ENCODE peak calls at places on chromosomes 11 and 22, in four cellular contexts. E is IMR-90, R is K562, P is keratinocyte. U is an unnamed sample. For H3K9me1, the result is how much of the 10 kb centered on the place peaks cover.

GRCh38 chr22:30892286-30892685 is 76.3 kb downstream of the MORC2 start:
- DNase-seq in R (no peak), P (no peak), E (no peak), U (no peak)

GRCh38 chr11:44927174-44927661 is 23.5 kb downstream of the TP53I11 start:
- DNase-seq in P (no peak), E (peak), R (peak), U (peak)

GRCh38 chr11:118696673-118697226 is 17.3 kb upstream of the TREH start:
- DNase-seq in R (no peak), E (no peak), P (no peak), U (no peak)

GRCh38 chr22:41524809-41525449 is 19.3 kb downstream of the POLR3H start:
- DNase-seq in E (no peak), P (no peak), R (no peak), U (no peak)

GRCh38 chr11:12224537-12224893 is 114.1 kb downstream of the MICAL2 start:
- DNase-seq in E (peak), P (no peak), R (no peak), U (peak)

GRCh38 chr22:23499845-23500500 is 80.1 kb downstream of the IGLL1 start:
- DNase-seq in R (no peak), E (no peak), P (no peak), U (no peak)

GRCh38 chr11:86288776-86289507 is 13.1 kb upstream of the HIKESHI start:
- DNase-seq in P (no peak), R (no peak), E (no peak), U (no peak)

GRCh38 chr11:44407211-44407996 is 97.5 kb upstream of the ALX4 start:
- DNase-seq in P (no peak), E (no peak), R (no peak), U (no peak)

GRCh38 chr11:15006139-15006759 is 34.1 kb upstream of the CALCA start:
- DNase-seq in R (peak), E (peak), P (peak), U (peak)

GRCh38 chr11:132941024-132941646 is 591.2 kb downstream of the OPCML start:
- DNase-seq in E (peak), P (no peak), R (peak), U (peak)

GRCh38 chr11:65498977-65499712 is at the start of gene MALAT1:
- DNase-seq in P (no peak), E (peak), R (peak), U (peak)

GRCh38 chr11:11137339-11137738 is 215.7 kb downstream of the CSNK2A3 start:
- DNase-seq in R (no peak), E (no peak), P (no peak), U (no peak)

GRCh38 chr22:37999640-38000272 is 15.4 kb upstream of the SOX10 start:
- DNase-seq in P (peak), R (no peak), E (peak), U (peak)

GRCh38 chr22:37998543-37998942 is 14.2 kb upstream of the SOX10 start:
- DNase-seq in P (no peak), R (no peak), E (no peak), U (no peak)

GRCh38 chr22:37996079-37996478 is 11.7 kb upstream of the SOX10 start:
- DNase-seq in R (no peak), P (no peak), E (no peak), U (no peak)

GRCh38 chr22:37996515-37997246 is 12.3 kb upstream of the SOX10 start:
- DNase-seq in E (no peak), P (no peak), R (no peak), U (no peak)

DNA sequence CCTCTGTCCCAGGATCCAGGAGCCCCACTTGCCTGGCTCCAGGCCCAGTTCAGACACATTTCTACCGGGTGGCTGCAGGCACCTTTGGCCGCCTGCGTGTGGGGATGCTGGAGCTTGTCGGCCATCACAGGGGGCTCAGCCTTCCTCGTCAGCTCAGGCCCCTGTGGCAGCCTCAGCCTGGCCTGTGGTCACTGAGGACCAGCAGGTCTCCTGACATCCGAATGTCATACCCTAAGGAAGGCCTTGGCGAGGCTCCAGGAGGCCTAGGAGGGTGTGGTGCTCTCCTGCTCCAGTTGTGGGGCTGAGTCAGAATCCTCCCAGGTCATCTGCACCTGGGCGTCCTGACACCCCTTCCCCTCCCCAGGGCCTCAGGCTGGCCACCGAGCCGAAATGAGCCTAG is 14.9 kb upstream of the SOX10 start:
- DNase-seq in R (no peak), P (peak), E (no peak), U (no peak)
- H3K9ac ChIP-seq in R (no peak), P (peak), E (no peak), U (no peak)

GRCh38 chr22:35368386-35368785 is 12.5 kb upstream of the HMOX1 start:
- DNase-seq in E (no peak), P (no peak), R (no peak), U (no peak)

GRCh38 chr22:35369996-35370395 is 10.9 kb upstream of the HMOX1 start:
- DNase-seq in R (no peak), E (no peak), P (no peak), U (no peak)

GRCh38 chr22:35363571-35364086 is 17.3 kb upstream of the HMOX1 start:
- DNase-seq in P (no peak), E (no peak), R (no peak), U (no peak)

GRCh38 chr22:35367331-35367886 is 13.5 kb upstream of the HMOX1 start:
- DNase-seq in R (no peak), P (no peak), E (no peak), U (no peak)
- H3K9me1 ChIP-seq in R (under half), P (under half), E (under half), U (under half)

DNA sequence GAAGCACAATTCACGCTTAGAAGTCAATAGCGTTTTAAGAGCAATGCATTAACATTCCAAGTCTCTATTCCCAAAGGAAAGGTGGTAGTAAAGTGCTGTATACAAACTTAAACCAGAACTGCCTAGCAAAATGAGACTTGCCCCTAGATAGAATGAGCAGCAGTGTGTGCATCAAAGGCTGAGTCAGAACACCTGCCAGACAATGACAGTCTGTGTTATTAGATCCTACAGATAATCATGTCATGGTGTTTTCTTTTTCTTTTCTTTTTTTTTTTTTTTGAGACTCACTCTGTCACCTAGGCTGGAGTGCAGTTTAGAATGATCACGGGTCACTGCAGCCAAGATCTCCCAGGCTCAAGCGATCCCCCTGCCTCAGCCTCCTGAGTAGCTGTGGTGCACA is 1.6 kb downstream of the RTCB start:
- DNase-seq in E (no peak), R (no peak), P (no peak), U (no peak)
- H3K9ac ChIP-seq in E (no peak), R (peak), P (peak), U (no peak)

DNA sequence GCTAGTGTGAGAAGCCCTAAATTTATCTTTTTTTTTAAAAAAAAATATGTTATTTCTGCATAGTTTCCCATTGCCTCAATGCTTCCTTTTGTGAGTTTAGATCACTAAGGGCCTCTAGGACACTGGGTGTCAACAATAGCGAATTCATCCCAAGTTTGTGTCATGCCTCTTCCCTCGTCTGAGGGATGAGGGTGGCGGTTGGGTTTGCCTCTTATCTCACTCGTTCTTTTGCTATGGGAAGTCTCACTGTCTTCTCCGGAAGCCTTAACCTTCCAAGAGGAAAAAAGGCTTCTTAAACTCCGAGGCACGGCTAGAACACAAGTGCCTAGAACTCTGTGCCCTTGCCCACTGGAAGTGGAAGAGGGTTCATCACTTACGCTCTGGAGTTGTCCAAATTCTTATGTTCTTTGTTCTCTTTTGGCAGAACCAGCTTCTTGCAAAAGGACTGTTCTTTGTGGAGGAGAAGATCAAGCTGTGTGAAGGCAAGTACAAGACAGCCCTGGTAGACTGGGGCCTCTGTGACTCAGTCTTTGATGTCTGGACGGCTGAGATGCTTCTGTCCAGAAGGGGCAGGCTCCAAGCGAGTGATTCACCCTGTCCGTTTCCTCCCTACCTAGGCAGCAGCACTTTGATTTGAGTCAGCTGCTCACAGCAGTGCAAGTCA is 78.5 kb downstream of the TRAF6 start:
- DNase-seq in R (peak), E (peak), P (peak), U (peak)
- H3K9me1 ChIP-seq in R (under half), E (under half), P (under half), U (under half)

DNA sequence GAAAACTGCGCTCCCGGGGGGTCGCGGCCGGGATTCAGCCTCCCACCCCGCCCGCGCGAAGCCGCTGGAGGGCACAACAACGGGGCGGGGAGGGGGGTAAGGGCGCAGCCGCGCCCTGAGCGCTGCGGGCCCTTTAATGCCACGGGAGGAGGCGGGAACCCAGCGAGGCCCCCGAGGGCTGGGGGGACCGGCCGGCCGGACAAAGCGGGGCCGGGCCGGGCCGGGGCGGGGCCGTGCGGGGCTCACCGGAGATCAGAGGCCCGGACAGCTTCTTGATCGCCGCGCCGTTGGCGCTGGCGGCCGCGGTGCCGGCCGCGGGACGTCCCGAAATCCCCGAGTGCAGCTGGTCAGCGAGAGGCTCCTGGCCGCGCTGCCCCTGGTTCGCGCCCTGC is 1.2 kb downstream of the CDKN1C start:
- DNase-seq in E (no peak), R (peak), P (no peak), U (peak)
- H3K9ac ChIP-seq in E (peak), R (peak), P (no peak), U (no peak)

DNA sequence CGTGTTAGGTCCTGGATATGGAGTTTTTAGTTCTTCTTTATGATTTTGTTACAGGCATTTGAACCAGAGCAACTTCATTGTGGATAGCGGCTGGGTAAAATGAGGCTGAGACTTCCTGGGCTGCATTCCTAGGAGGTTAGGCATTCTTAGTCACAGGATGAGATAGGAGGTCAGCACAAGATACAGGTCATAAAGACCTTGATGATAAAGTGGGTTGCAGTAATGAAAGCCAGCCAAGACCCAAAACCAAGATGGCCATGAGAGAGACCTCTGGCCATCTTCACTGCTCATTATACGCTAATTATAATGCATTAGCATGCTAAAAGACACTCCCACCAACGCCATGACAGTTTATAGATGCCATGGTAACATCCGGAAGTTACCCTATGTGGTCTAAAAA is 23.4 kb upstream of the CLMP start:
- DNase-seq in E (peak), P (no peak), R (no peak), U (no peak)
- H3K9me1 ChIP-seq in E (under half), P (under half), R (under half), U (under half)

U was measured in endothelial cell of umbilical vein.